ENCODE peak calls at places on chromosomes 5 and 9, in six cellular contexts. One of them, this sample, is unnamed. For H3K36me3, the result is how much of the 10 kb centered on the place peaks cover.

GRCh38 chr9:38434833-38435232 is 10.6 kb upstream of the IGFBPL1 start:
- DNase-seq in CD8-positive, alpha-beta memory T cell: no peak
- DNase-seq in CD4-positive, CD25-positive, alpha-beta regulatory T cell: no peak
- DNase-seq in transverse colon: no peak
- DNase-seq in neuronal stem cell: no peak
- DNase-seq in endodermal cell: no peak
- DNase-seq in this sample: no peak

GRCh38 chr5:124056326-124057160 is 544.6 kb downstream of the CSNK1G3 start:
- DNase-seq in CD8-positive, alpha-beta memory T cell: no peak
- DNase-seq in CD4-positive, CD25-positive, alpha-beta regulatory T cell: no peak
- DNase-seq in transverse colon: no peak
- DNase-seq in neuronal stem cell: no peak
- DNase-seq in endodermal cell: no peak
- DNase-seq in this sample: peak

GRCh38 chr9:97895695-97896332 is 26.5 kb downstream of the TRMO start:
- DNase-seq in CD8-positive, alpha-beta memory T cell: no peak
- DNase-seq in CD4-positive, CD25-positive, alpha-beta regulatory T cell: no peak
- DNase-seq in transverse colon: no peak
- DNase-seq in neuronal stem cell: no peak
- DNase-seq in endodermal cell: peak
- DNase-seq in this sample: no peak

GRCh38 chr9:19313573-19313972 is 66.5 kb downstream of the RPS6 start:
- DNase-seq in CD8-positive, alpha-beta memory T cell: no peak
- DNase-seq in CD4-positive, CD25-positive, alpha-beta regulatory T cell: no peak
- DNase-seq in transverse colon: no peak
- DNase-seq in neuronal stem cell: no peak
- DNase-seq in endodermal cell: no peak
- DNase-seq in this sample: no peak

GRCh38 chr5:96297290-96297689 is 135.8 kb downstream of the PCSK1 start:
- DNase-seq in CD8-positive, alpha-beta memory T cell: no peak
- DNase-seq in CD4-positive, CD25-positive, alpha-beta regulatory T cell: no peak
- DNase-seq in transverse colon: no peak
- DNase-seq in neuronal stem cell: no peak
- DNase-seq in endodermal cell: no peak
- DNase-seq in this sample: no peak

GRCh38 chr5:17056056-17056690 is 120.1 kb upstream of the MYO10 start:
- DNase-seq in CD8-positive, alpha-beta memory T cell: no peak
- DNase-seq in CD4-positive, CD25-positive, alpha-beta regulatory T cell: no peak
- DNase-seq in transverse colon: no peak
- DNase-seq in neuronal stem cell: no peak
- DNase-seq in endodermal cell: peak
- DNase-seq in this sample: no peak

GRCh38 chr5:141476132-141476909 is 555 bp downstream of the PCDHGC3 start:
- DNase-seq in CD8-positive, alpha-beta memory T cell: no peak
- DNase-seq in CD4-positive, CD25-positive, alpha-beta regulatory T cell: no peak
- DNase-seq in transverse colon: peak
- DNase-seq in neuronal stem cell: no peak
- DNase-seq in endodermal cell: peak
- DNase-seq in this sample: no peak

GRCh38 chr5:17343675-17344074 is 126.2 kb downstream of the BASP1 start:
- DNase-seq in CD8-positive, alpha-beta memory T cell: no peak
- DNase-seq in CD4-positive, CD25-positive, alpha-beta regulatory T cell: no peak
- DNase-seq in transverse colon: no peak
- DNase-seq in neuronal stem cell: no peak
- DNase-seq in endodermal cell: no peak
- DNase-seq in this sample: no peak

GRCh38 chr5:96245401-96246091 is 187.5 kb downstream of the PCSK1 start:
- DNase-seq in CD8-positive, alpha-beta memory T cell: no peak
- DNase-seq in CD4-positive, CD25-positive, alpha-beta regulatory T cell: no peak
- DNase-seq in transverse colon: no peak
- DNase-seq in neuronal stem cell: no peak
- DNase-seq in endodermal cell: no peak
- DNase-seq in this sample: no peak

GRCh38 chr5:96279796-96280542 is 153.1 kb downstream of the PCSK1 start:
- DNase-seq in CD8-positive, alpha-beta memory T cell: no peak
- DNase-seq in CD4-positive, CD25-positive, alpha-beta regulatory T cell: no peak
- DNase-seq in transverse colon: no peak
- DNase-seq in neuronal stem cell: no peak
- DNase-seq in endodermal cell: no peak
- DNase-seq in this sample: no peak

GRCh38 chr9:87160148-87161107 is 213.1 kb upstream of the GAS1 start:
- DNase-seq in CD8-positive, alpha-beta memory T cell: no peak
- DNase-seq in CD4-positive, CD25-positive, alpha-beta regulatory T cell: no peak
- DNase-seq in transverse colon: no peak
- DNase-seq in neuronal stem cell: no peak
- DNase-seq in endodermal cell: no peak
- DNase-seq in this sample: no peak

GRCh38 chr9:83451308-83451707 is 86.9 kb downstream of the FRMD3 start:
- DNase-seq in CD8-positive, alpha-beta memory T cell: no peak
- DNase-seq in CD4-positive, CD25-positive, alpha-beta regulatory T cell: no peak
- DNase-seq in transverse colon: no peak
- DNase-seq in neuronal stem cell: no peak
- DNase-seq in endodermal cell: no peak
- DNase-seq in this sample: no peak

GRCh38 chr9:84862308-84862707 is 192.8 kb downstream of the NTRK2 start:
- DNase-seq in CD8-positive, alpha-beta memory T cell: no peak
- DNase-seq in CD4-positive, CD25-positive, alpha-beta regulatory T cell: no peak
- DNase-seq in transverse colon: no peak
- DNase-seq in neuronal stem cell: no peak
- DNase-seq in endodermal cell: no peak
- DNase-seq in this sample: no peak

GRCh38 chr5:51829691-51830090 is 446.4 kb downstream of the ISL1 start:
- DNase-seq in CD8-positive, alpha-beta memory T cell: no peak
- DNase-seq in CD4-positive, CD25-positive, alpha-beta regulatory T cell: no peak
- DNase-seq in transverse colon: no peak
- DNase-seq in neuronal stem cell: no peak
- DNase-seq in endodermal cell: no peak
- DNase-seq in this sample: no peak

GRCh38 chr9:125423964-125424363 is 162.3 kb downstream of the GAPVD1 start:
- DNase-seq in CD8-positive, alpha-beta memory T cell: no peak
- DNase-seq in CD4-positive, CD25-positive, alpha-beta regulatory T cell: no peak
- DNase-seq in transverse colon: no peak
- DNase-seq in neuronal stem cell: no peak
- DNase-seq in endodermal cell: no peak
- DNase-seq in this sample: no peak

GRCh38 chr5:17216974-17217325 is 481 bp upstream of the BASP1 start:
- DNase-seq in CD8-positive, alpha-beta memory T cell: no peak
- DNase-seq in CD4-positive, CD25-positive, alpha-beta regulatory T cell: no peak
- DNase-seq in transverse colon: no peak
- DNase-seq in neuronal stem cell: peak
- DNase-seq in endodermal cell: peak
- DNase-seq in this sample: peak

GRCh38 chr5:169350016-169350415 is 49.1 kb upstream of the SLIT3 start:
- DNase-seq in CD8-positive, alpha-beta memory T cell: no peak
- DNase-seq in CD4-positive, CD25-positive, alpha-beta regulatory T cell: no peak
- DNase-seq in transverse colon: no peak
- DNase-seq in neuronal stem cell: no peak
- DNase-seq in endodermal cell: no peak
- DNase-seq in this sample: no peak

GRCh38 chr5:153816870-153817269 is 221.8 kb downstream of the FAM114A2 start:
- DNase-seq in CD8-positive, alpha-beta memory T cell: no peak
- DNase-seq in CD4-positive, CD25-positive, alpha-beta regulatory T cell: no peak
- DNase-seq in transverse colon: no peak
- DNase-seq in neuronal stem cell: no peak
- DNase-seq in endodermal cell: no peak
- DNase-seq in this sample: no peak

GRCh38 chr5:43303242-43303641 is 10.0 kb downstream of the HMGCS1 start:
- DNase-seq in CD8-positive, alpha-beta memory T cell: no peak
- DNase-seq in CD4-positive, CD25-positive, alpha-beta regulatory T cell: no peak
- DNase-seq in transverse colon: no peak
- DNase-seq in neuronal stem cell: no peak
- DNase-seq in endodermal cell: no peak
- DNase-seq in this sample: no peak

GRCh38 chr9:122860319-122861142 is 32.1 kb upstream of the PDCL start:
- DNase-seq in CD8-positive, alpha-beta memory T cell: no peak
- DNase-seq in CD4-positive, CD25-positive, alpha-beta regulatory T cell: no peak
- DNase-seq in transverse colon: no peak
- DNase-seq in neuronal stem cell: no peak
- DNase-seq in endodermal cell: no peak
- DNase-seq in this sample: no peak

GRCh38 chr5:175878544-175879438 is 7.4 kb downstream of the CPLX2 start:
- DNase-seq in CD8-positive, alpha-beta memory T cell: no peak
- DNase-seq in CD4-positive, CD25-positive, alpha-beta regulatory T cell: no peak
- DNase-seq in transverse colon: no peak
- DNase-seq in neuronal stem cell: no peak
- DNase-seq in endodermal cell: peak
- DNase-seq in this sample: no peak

GRCh38 chr5:148961261-148962199 is 101.3 kb downstream of the SH3TC2 start:
- DNase-seq in CD8-positive, alpha-beta memory T cell: no peak
- DNase-seq in CD4-positive, CD25-positive, alpha-beta regulatory T cell: no peak
- DNase-seq in transverse colon: no peak
- DNase-seq in neuronal stem cell: no peak
- DNase-seq in endodermal cell: no peak
- DNase-seq in this sample: no peak

GRCh38 chr9:124098141-124098905 is 86.8 kb downstream of the LHX2 start:
- DNase-seq in CD8-positive, alpha-beta memory T cell: no peak
- DNase-seq in CD4-positive, CD25-positive, alpha-beta regulatory T cell: no peak
- DNase-seq in transverse colon: no peak
- DNase-seq in neuronal stem cell: no peak
- DNase-seq in endodermal cell: no peak
- DNase-seq in this sample: no peak

GRCh38 chr9:127179633-127180401 is 57.4 kb upstream of the ANGPTL2 start:
- DNase-seq in CD8-positive, alpha-beta memory T cell: no peak
- DNase-seq in CD4-positive, CD25-positive, alpha-beta regulatory T cell: no peak
- DNase-seq in transverse colon: peak
- DNase-seq in neuronal stem cell: no peak
- DNase-seq in endodermal cell: peak
- DNase-seq in this sample: no peak

GRCh38 chr5:133359861-133360260 is 252.5 kb downstream of the FSTL4 start:
- DNase-seq in CD8-positive, alpha-beta memory T cell: no peak
- DNase-seq in CD4-positive, CD25-positive, alpha-beta regulatory T cell: no peak
- DNase-seq in transverse colon: no peak
- DNase-seq in neuronal stem cell: no peak
- DNase-seq in endodermal cell: peak
- DNase-seq in this sample: no peak

GRCh38 chr9:78296208-78296892 is 575 bp upstream of the PSAT1 start:
- DNase-seq in CD8-positive, alpha-beta memory T cell: no peak
- DNase-seq in CD4-positive, CD25-positive, alpha-beta regulatory T cell: no peak
- DNase-seq in transverse colon: peak
- DNase-seq in neuronal stem cell: peak
- DNase-seq in endodermal cell: peak
- DNase-seq in this sample: peak

GRCh38 chr9:34499101-34499500 is 23.7 kb downstream of the ENHO start:
- DNase-seq in CD8-positive, alpha-beta memory T cell: no peak
- DNase-seq in CD4-positive, CD25-positive, alpha-beta regulatory T cell: no peak
- DNase-seq in transverse colon: no peak
- DNase-seq in neuronal stem cell: no peak
- DNase-seq in endodermal cell: no peak
- DNase-seq in this sample: no peak

GRCh38 chr5:147746986-147747385 is 35.5 kb downstream of the JAKMIP2 start:
- DNase-seq in CD8-positive, alpha-beta memory T cell: no peak
- DNase-seq in CD4-positive, CD25-positive, alpha-beta regulatory T cell: no peak
- DNase-seq in transverse colon: no peak
- DNase-seq in neuronal stem cell: no peak
- DNase-seq in endodermal cell: no peak
- DNase-seq in this sample: no peak
- H3K36me3 ChIP-seq in CD8-positive, alpha-beta memory T cell: under half
- H3K36me3 ChIP-seq in CD4-positive, CD25-positive, alpha-beta regulatory T cell: under half
- H3K36me3 ChIP-seq in transverse colon: under half
- H3K36me3 ChIP-seq in neuronal stem cell: under half
- H3K36me3 ChIP-seq in endodermal cell: under half
- H3K36me3 ChIP-seq in this sample: under half

DNA sequence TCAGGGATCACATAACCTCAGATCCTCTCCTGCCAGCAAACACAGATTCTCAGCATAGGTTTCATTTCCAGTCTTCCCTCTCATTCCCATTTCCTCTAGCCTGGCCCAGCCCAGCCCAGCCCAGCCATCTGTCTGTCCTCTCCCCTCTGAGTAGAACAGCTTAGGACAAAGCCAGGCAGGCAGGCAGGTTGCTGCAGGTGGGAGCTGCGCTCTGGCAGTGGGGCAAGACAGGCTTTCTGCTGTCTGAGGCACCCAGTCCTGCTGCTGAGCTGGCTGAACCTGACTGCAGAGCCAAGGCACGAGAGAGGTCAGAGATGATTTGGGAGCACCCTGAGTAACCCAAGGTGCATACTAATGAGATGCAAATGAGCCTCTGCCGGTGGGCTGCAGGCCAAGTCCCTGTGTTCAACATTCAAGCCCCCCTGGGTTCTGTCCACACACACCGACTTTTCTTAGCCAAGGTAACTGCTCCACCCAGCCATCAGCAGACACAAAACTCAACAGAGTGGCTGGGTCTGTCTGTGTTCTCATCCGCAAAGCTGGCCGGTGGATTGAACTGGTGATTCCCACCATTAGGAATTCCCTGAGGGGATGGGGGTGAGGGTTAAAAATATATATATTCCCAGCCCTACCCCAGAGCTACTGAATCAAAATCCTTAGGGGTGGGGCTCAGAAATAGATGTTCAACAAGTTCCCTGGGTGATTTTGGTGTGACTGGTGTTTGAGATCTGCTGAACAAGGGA is 9.1 kb downstream of the FAT2 start:
- DNase-seq in CD8-positive, alpha-beta memory T cell: no peak
- DNase-seq in CD4-positive, CD25-positive, alpha-beta regulatory T cell: no peak
- DNase-seq in transverse colon: no peak
- DNase-seq in neuronal stem cell: no peak
- DNase-seq in endodermal cell: no peak
- DNase-seq in this sample: no peak
- H3K27ac ChIP-seq in CD8-positive, alpha-beta memory T cell: no peak
- H3K27ac ChIP-seq in CD4-positive, CD25-positive, alpha-beta regulatory T cell: no peak
- H3K27ac ChIP-seq in transverse colon: no peak
- H3K27ac ChIP-seq in neuronal stem cell: no peak
- H3K27ac ChIP-seq in endodermal cell: no peak
- H3K27ac ChIP-seq in this sample: no peak

GRCh38 chr5:79636981-79637733 is 24.9 kb downstream of the TENT2 start:
- DNase-seq in CD8-positive, alpha-beta memory T cell: no peak
- DNase-seq in CD4-positive, CD25-positive, alpha-beta regulatory T cell: no peak
- DNase-seq in transverse colon: no peak
- DNase-seq in neuronal stem cell: no peak
- DNase-seq in endodermal cell: no peak
- DNase-seq in this sample: no peak
- H3K36me3 ChIP-seq in CD8-positive, alpha-beta memory T cell: under half
- H3K36me3 ChIP-seq in CD4-positive, CD25-positive, alpha-beta regulatory T cell: half or more
- H3K36me3 ChIP-seq in transverse colon: under half
- H3K36me3 ChIP-seq in neuronal stem cell: under half
- H3K36me3 ChIP-seq in endodermal cell: half or more
- H3K36me3 ChIP-seq in this sample: under half

DNA sequence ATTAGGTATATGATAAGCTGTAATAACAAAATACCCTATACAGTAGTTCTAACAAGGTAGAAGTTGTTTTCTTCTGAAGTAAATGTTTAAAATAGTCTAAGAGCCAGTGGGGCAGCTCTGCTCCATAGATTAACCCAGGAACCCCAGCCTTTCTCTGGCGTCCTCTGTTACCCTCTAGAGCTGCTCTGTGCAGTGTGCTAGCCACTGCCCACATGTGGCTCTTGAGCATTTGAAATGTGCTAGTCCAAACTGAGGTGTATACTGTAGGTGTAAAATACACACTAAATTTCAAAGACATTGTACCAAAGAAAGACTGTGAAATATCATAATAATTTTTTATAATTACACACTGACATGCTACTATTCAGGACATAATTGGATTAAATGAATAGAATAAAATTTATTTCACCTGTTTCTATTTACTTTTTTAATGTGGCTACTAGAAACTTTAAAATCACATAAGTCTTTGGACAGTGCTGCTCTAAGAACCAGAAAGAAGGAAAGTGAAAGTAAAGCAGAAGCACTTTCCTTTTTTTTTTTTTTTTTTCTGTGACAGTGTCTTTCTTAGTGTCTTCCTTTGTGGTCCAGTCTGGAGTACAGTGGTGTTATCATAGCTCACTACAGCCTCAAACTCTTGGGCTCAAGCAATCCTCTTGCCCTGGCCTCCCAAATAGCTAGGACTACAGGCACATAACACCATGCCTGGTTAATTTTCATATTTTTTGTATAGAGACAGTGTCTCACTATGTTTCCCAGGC is 39.3 kb downstream of the RAI14 start:
- DNase-seq in CD8-positive, alpha-beta memory T cell: no peak
- DNase-seq in CD4-positive, CD25-positive, alpha-beta regulatory T cell: no peak
- DNase-seq in transverse colon: no peak
- DNase-seq in neuronal stem cell: no peak
- DNase-seq in endodermal cell: peak
- DNase-seq in this sample: no peak
- H3K27ac ChIP-seq in CD8-positive, alpha-beta memory T cell: no peak
- H3K27ac ChIP-seq in CD4-positive, CD25-positive, alpha-beta regulatory T cell: no peak
- H3K27ac ChIP-seq in transverse colon: peak
- H3K27ac ChIP-seq in neuronal stem cell: no peak
- H3K27ac ChIP-seq in endodermal cell: no peak
- H3K27ac ChIP-seq in this sample: no peak

This sample was measured in lung.